ENCODE peak calls at places on chromosomes 16 and 17, in four cellular contexts. One of them, this sample, is unnamed. For H3K4me1, the result is how much of the 10 kb centered on the place peaks cover.

GRCh38 chr17:2613089-2613808 is 19.8 kb downstream of the PAFAH1B1 start:
- DNase-seq in mesenchymal stem cell: no peak
- DNase-seq in cardiac muscle cell: no peak
- DNase-seq in upper lobe of right lung: no peak
- DNase-seq in this sample: no peak

GRCh38 chr17:71438631-71439146 is 682.1 kb upstream of the SOX9 start:
- DNase-seq in mesenchymal stem cell: peak
- DNase-seq in cardiac muscle cell: peak
- DNase-seq in upper lobe of right lung: no peak
- DNase-seq in this sample: peak

GRCh38 chr17:15944720-15945492 is at the start of gene ADORA2B:
- DNase-seq in mesenchymal stem cell: peak
- DNase-seq in cardiac muscle cell: peak
- DNase-seq in upper lobe of right lung: peak
- DNase-seq in this sample: peak

GRCh38 chr17:32926183-32926582 is 1.8 kb upstream of the TMEM98 start:
- DNase-seq in mesenchymal stem cell: no peak
- DNase-seq in cardiac muscle cell: no peak
- DNase-seq in upper lobe of right lung: no peak
- DNase-seq in this sample: no peak

GRCh38 chr17:78652024-78652423 is 74.8 kb upstream of the DNAH17 start:
- DNase-seq in mesenchymal stem cell: no peak
- DNase-seq in cardiac muscle cell: no peak
- DNase-seq in upper lobe of right lung: no peak
- DNase-seq in this sample: no peak

GRCh38 chr17:78040561-78041400 is 82.3 kb downstream of the TNRC6C start:
- DNase-seq in mesenchymal stem cell: no peak
- DNase-seq in cardiac muscle cell: peak
- DNase-seq in upper lobe of right lung: peak
- DNase-seq in this sample: peak

GRCh38 chr17:70365098-70365583 is 195.8 kb downstream of the KCNJ2 start:
- DNase-seq in mesenchymal stem cell: peak
- DNase-seq in cardiac muscle cell: peak
- DNase-seq in upper lobe of right lung: no peak
- DNase-seq in this sample: no peak

GRCh38 chr17:38583833-38584349 is 21.9 kb downstream of the SRCIN1 start:
- DNase-seq in mesenchymal stem cell: no peak
- DNase-seq in cardiac muscle cell: no peak
- DNase-seq in upper lobe of right lung: no peak
- DNase-seq in this sample: no peak

GRCh38 chr16:20300312-20301097 is 26.8 kb downstream of the GP2 start:
- DNase-seq in mesenchymal stem cell: peak
- DNase-seq in cardiac muscle cell: peak
- DNase-seq in upper lobe of right lung: no peak
- DNase-seq in this sample: peak

GRCh38 chr17:60752873-60753577 is 75.4 kb downstream of the BCAS3 start:
- DNase-seq in mesenchymal stem cell: no peak
- DNase-seq in cardiac muscle cell: no peak
- DNase-seq in upper lobe of right lung: no peak
- DNase-seq in this sample: no peak

GRCh38 chr16:9081843-9082242 is 9.6 kb upstream of the HAPSTR1 start:
- DNase-seq in mesenchymal stem cell: no peak
- DNase-seq in cardiac muscle cell: no peak
- DNase-seq in upper lobe of right lung: no peak
- DNase-seq in this sample: no peak

GRCh38 chr17:64148699-64149098 is 18.8 kb upstream of the ERN1 start:
- DNase-seq in mesenchymal stem cell: no peak
- DNase-seq in cardiac muscle cell: no peak
- DNase-seq in upper lobe of right lung: no peak
- DNase-seq in this sample: no peak

GRCh38 chr17:78242024-78242742 is 10.8 kb downstream of the TMEM235 start:
- DNase-seq in mesenchymal stem cell: peak
- DNase-seq in cardiac muscle cell: no peak
- DNase-seq in upper lobe of right lung: no peak
- DNase-seq in this sample: no peak

GRCh38 chr17:39246274-39246673 is 20.5 kb upstream of the STAC2 start:
- DNase-seq in mesenchymal stem cell: no peak
- DNase-seq in cardiac muscle cell: no peak
- DNase-seq in upper lobe of right lung: no peak
- DNase-seq in this sample: no peak

GRCh38 chr16:79656537-79657115 is 56.1 kb upstream of the MAF start:
- DNase-seq in mesenchymal stem cell: peak
- DNase-seq in cardiac muscle cell: no peak
- DNase-seq in upper lobe of right lung: no peak
- DNase-seq in this sample: no peak

GRCh38 chr17:4920351-4921048 is 11.6 kb upstream of the GP1BA start:
- DNase-seq in mesenchymal stem cell: peak
- DNase-seq in cardiac muscle cell: peak
- DNase-seq in upper lobe of right lung: peak
- DNase-seq in this sample: peak

GRCh38 chr16:20339744-20340143 is 12.4 kb upstream of the GP2 start:
- DNase-seq in mesenchymal stem cell: no peak
- DNase-seq in cardiac muscle cell: no peak
- DNase-seq in upper lobe of right lung: no peak
- DNase-seq in this sample: no peak

GRCh38 chr16:21130811-21131210 is 19.8 kb downstream of the DNAH3 start:
- DNase-seq in mesenchymal stem cell: no peak
- DNase-seq in cardiac muscle cell: no peak
- DNase-seq in upper lobe of right lung: no peak
- DNase-seq in this sample: no peak

GRCh38 chr17:633641-634091 is 81.0 kb downstream of the VPS53 start:
- DNase-seq in mesenchymal stem cell: peak
- DNase-seq in cardiac muscle cell: peak
- DNase-seq in upper lobe of right lung: no peak
- DNase-seq in this sample: no peak

GRCh38 chr17:39218906-39219305 is 6.8 kb downstream of the STAC2 start:
- DNase-seq in mesenchymal stem cell: no peak
- DNase-seq in cardiac muscle cell: no peak
- DNase-seq in upper lobe of right lung: no peak
- DNase-seq in this sample: no peak

GRCh38 chr17:40122944-40123810 is 1.4 kb downstream of the MSL1 start:
- DNase-seq in mesenchymal stem cell: peak
- DNase-seq in cardiac muscle cell: peak
- DNase-seq in upper lobe of right lung: peak
- DNase-seq in this sample: peak

GRCh38 chr16:2184962-2185361 is 11.4 kb downstream of the CASKIN1 start:
- DNase-seq in mesenchymal stem cell: no peak
- DNase-seq in cardiac muscle cell: no peak
- DNase-seq in upper lobe of right lung: no peak
- DNase-seq in this sample: no peak

GRCh38 chr16:35431829-35432663 is 1972.6 kb downstream of the TP53TG3F start:
- DNase-seq in mesenchymal stem cell: no peak
- DNase-seq in cardiac muscle cell: no peak
- DNase-seq in upper lobe of right lung: peak
- DNase-seq in this sample: peak

GRCh38 chr17:44049294-44050080 is 17.0 kb downstream of the LSM12 start:
- DNase-seq in mesenchymal stem cell: no peak
- DNase-seq in cardiac muscle cell: no peak
- DNase-seq in upper lobe of right lung: no peak
- DNase-seq in this sample: no peak

DNA sequence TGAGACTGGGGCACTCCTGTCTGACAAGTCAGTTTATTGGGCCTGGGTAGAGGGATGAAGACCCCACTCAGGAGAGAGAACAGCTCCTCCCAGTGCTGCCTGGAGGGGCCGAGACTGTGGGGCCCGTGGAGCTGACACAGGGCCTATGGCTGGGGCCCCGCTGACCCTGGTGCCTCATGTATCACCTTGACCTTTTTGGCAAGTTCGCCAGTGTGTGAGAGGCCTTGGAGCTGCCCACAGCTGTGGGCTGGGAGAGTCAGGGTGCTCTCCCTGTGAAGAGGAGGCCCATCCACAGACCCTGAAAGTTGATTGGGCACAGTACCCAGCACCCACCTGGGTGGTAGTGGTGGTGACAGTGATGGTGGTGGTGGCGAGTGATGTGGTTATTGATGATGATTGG is 28.9 kb downstream of the BAHCC1 start:
- DNase-seq in mesenchymal stem cell: no peak
- DNase-seq in cardiac muscle cell: no peak
- DNase-seq in upper lobe of right lung: no peak
- DNase-seq in this sample: no peak
- H3K4me1 ChIP-seq in mesenchymal stem cell: half or more
- H3K4me1 ChIP-seq in cardiac muscle cell: under half
- H3K4me1 ChIP-seq in upper lobe of right lung: half or more
- H3K4me1 ChIP-seq in this sample: half or more

DNA sequence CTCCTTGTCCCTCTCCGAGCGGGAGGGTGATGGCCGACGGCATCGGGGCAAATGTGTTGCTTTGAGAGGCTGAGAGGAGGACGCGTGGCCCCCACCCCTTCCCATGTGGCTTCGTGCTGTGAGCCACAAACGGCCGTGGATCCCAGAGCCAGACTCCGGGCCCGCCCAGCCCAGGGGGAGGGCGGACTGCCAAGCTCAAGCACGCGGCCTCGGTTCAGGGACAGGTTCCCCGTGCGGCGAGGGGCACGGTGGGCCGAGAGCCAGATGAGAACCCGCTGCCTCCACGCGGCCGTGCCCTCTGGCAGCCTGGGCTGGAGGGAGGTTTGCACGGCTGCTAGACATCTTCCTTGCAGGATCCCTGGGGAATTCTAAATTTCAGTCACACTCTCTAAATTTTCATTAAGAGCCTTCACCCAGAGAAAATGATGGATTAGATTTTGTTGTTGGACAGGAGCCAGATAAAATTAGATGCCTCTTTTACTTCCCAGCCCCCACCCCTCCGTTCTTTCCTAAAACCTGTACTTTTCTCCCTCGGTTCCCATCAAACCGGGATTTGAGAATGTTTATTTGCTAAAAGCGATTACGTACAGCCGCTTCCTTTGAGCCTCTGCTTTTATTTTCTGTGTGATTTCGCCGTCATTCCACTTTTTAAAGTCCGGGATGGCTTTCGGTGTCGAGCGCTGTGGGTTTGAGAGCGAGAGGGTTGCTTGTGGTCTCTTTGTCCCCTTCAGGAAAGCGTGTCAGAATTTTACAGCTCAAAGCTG is 24.9 kb upstream of the GNG13 start:
- DNase-seq in mesenchymal stem cell: no peak
- DNase-seq in cardiac muscle cell: no peak
- DNase-seq in upper lobe of right lung: no peak
- DNase-seq in this sample: peak
- H3K4me3 ChIP-seq in mesenchymal stem cell: no peak
- H3K4me3 ChIP-seq in cardiac muscle cell: no peak
- H3K4me3 ChIP-seq in upper lobe of right lung: no peak
- H3K4me3 ChIP-seq in this sample: no peak

GRCh38 chr17:76816590-76817135 is 51.5 kb upstream of the MGAT5B start:
- DNase-seq in mesenchymal stem cell: peak
- DNase-seq in cardiac muscle cell: peak
- DNase-seq in upper lobe of right lung: no peak
- DNase-seq in this sample: peak
- H3K4me1 ChIP-seq in mesenchymal stem cell: under half
- H3K4me1 ChIP-seq in cardiac muscle cell: under half
- H3K4me1 ChIP-seq in upper lobe of right lung: under half
- H3K4me1 ChIP-seq in this sample: under half

GRCh38 chr17:11294826-11295225 is 53.8 kb downstream of the SHISA6 start:
- DNase-seq in mesenchymal stem cell: no peak
- DNase-seq in cardiac muscle cell: no peak
- DNase-seq in upper lobe of right lung: no peak
- DNase-seq in this sample: no peak
- H3K4me3 ChIP-seq in mesenchymal stem cell: no peak
- H3K4me3 ChIP-seq in cardiac muscle cell: no peak
- H3K4me3 ChIP-seq in upper lobe of right lung: no peak
- H3K4me3 ChIP-seq in this sample: no peak

DNA sequence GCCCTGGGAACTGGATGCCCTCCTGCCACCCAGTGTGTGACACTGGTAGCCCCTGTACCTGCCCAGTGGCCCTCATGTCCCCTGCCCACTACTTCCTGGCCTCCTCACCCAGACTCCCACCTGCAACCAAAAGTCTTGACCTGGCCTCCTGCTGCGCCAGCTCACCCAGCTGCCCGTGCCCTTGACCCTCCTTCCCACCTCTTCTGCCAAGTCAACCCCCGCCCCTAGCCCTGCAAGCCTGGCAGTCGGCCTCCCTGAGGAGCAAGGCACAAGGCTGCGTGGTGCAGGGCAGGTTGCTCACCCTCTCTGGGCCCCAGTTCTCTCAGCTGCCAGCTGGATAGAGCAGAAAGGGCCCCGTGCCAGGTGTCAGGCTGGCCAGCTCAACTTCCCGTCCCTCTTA is 12.3 kb upstream of the FAM83G start:
- DNase-seq in mesenchymal stem cell: no peak
- DNase-seq in cardiac muscle cell: no peak
- DNase-seq in upper lobe of right lung: peak
- DNase-seq in this sample: no peak
- H3K4me1 ChIP-seq in mesenchymal stem cell: under half
- H3K4me1 ChIP-seq in cardiac muscle cell: under half
- H3K4me1 ChIP-seq in upper lobe of right lung: under half
- H3K4me1 ChIP-seq in this sample: under half